ENCODE peak calls at places on chromosome 11, in four cellular contexts. B, E, H and M are unnamed samples.
A peak's percentile ranks its signal among the peaks of the same experiment; 100 is the strongest.

GRCh38 chr11:73883856-73884255 is 7.1 kb downstream of the PAAF1 start:
- DNase-seq in B (no peak), E (no peak), H (no peak), M (no peak)

GRCh38 chr11:108734956-108735559 is 70.2 kb downstream of the DDX10 start:
- DNase-seq in B (peak; percentile 19), E (peak; percentile 26), H (peak; percentile 41), M (peak; percentile 68)

GRCh38 chr11:122820158-122820557 is 18.1 kb upstream of the CRTAM start:
- DNase-seq in B (no peak), E (no peak), H (no peak), M (no peak)

GRCh38 chr11:110951609-110952008 is 239.4 kb upstream of the ARHGAP20 start:
- DNase-seq in B (no peak), E (no peak), H (no peak), M (no peak)

GRCh38 chr11:114026355-114026754 is 33.2 kb upstream of the ZBTB16 start:
- DNase-seq in B (no peak), E (peak; percentile 45), H (peak; percentile 83), M (no peak)

GRCh38 chr11:57946628-57947027 is 77.1 kb upstream of the OR9Q1 start:
- DNase-seq in B (no peak), E (no peak), H (no peak), M (no peak)

GRCh38 chr11:59728913-59729312 is 15.3 kb upstream of the OR10V1 start:
- DNase-seq in B (no peak), E (no peak), H (no peak), M (no peak)

GRCh38 chr11:118911113-118911879 is 14.4 kb downstream of the BCL9L start:
- DNase-seq in B (peak; percentile 52), E (peak; percentile 83), H (peak; percentile 83), M (peak; percentile 64)

GRCh38 chr11:86578727-86579405 is 93.5 kb downstream of the ME3 start:
- DNase-seq in B (no peak), E (no peak), H (no peak), M (no peak)

GRCh38 chr11:86575927-86576326 is 96.5 kb downstream of the ME3 start:
- DNase-seq in B (no peak), E (no peak), H (no peak), M (no peak)

GRCh38 chr11:86577663-86578636 is 94.5 kb downstream of the ME3 start:
- DNase-seq in B (peak; percentile 91), E (peak; percentile 67), H (no peak), M (no peak)

GRCh38 chr11:86575208-86575855 is 97.1 kb downstream of the ME3 start:
- DNase-seq in B (peak; percentile 72), E (peak; percentile 68), H (no peak), M (no peak)

DNA sequence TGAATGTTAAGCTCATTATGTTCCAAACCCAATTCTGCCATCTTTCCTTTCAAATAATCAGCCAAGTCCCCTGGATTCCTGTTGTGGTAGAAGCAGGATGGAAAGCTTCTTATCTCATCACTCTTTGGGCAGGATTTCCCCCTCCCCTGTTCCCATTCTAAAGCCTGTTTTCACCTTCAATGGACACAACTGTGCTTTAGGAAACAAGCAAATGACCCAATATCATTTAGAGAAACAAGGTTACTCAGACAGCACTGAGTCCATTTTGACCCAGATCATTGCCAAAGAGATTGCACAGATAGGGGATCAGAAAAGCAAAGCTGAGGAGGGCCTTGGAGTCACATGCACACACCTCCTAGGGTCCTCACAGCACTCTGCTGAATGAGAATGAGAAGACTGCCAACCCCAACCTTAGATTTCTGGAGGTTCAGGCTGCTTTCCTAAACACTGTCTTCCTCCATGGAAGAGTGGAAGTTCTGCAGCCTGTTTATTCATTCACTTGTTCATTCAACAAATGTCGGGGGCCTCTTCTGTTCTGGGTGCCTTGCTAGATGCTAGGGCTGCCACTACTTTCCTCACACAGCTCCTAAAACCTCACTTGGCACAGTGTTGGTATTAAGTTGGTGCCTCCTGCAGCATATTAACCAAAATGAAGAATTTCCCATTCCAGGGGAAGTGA is 95.3 kb downstream of the ME3 start:
- DNase-seq in B (no peak), E (no peak), H (no peak), M (no peak)
- H2AK5ac ChIP-seq in B (peak overlapping the region; percentile 17), E (peak overlapping the region; percentile 12), H (no peak overlapping the region), M (no peak overlapping the region)

GRCh38 chr11:47979378-47980092 is 824 bp upstream of the PTPRJ start:
- DNase-seq in B (no peak), E (peak; percentile 26), H (peak; percentile 94), M (no peak)
- H2AK5ac ChIP-seq in B (peak overlapping the region; percentile 83), E (peak overlapping the region; percentile 95), H (no peak overlapping the region), M (peak overlapping the region; percentile 71)

GRCh38 chr11:117511483-117511934 is 183.9 kb downstream of the CEP164 start:
- DNase-seq in B (no peak), E (no peak), H (no peak), M (peak; percentile 81)
- H2AK5ac ChIP-seq in B (no peak overlapping the region), E (no peak overlapping the region), H (no peak overlapping the region), M (no peak overlapping the region)

GRCh38 chr11:2518112-2518982 is 73.5 kb downstream of the KCNQ1 start:
- DNase-seq in B (no peak), E (no peak), H (no peak), M (no peak)

GRCh38 chr11:2516276-2517015 is 71.6 kb downstream of the KCNQ1 start:
- DNase-seq in B (no peak), E (no peak), H (no peak), M (no peak)

GRCh38 chr11:2517386-2518064 is 72.7 kb downstream of the KCNQ1 start:
- DNase-seq in B (no peak), E (no peak), H (no peak), M (no peak)

GRCh38 chr11:2515401-2516275 is 70.8 kb downstream of the KCNQ1 start:
- DNase-seq in B (no peak), E (no peak), H (no peak), M (no peak)

GRCh38 chr11:2517016-2517385 is 72.2 kb downstream of the KCNQ1 start:
- DNase-seq in B (no peak), E (no peak), H (no peak), M (no peak)
- H2AK5ac ChIP-seq in B (no peak overlapping the region), E (no peak overlapping the region), H (no peak overlapping the region), M (no peak overlapping the region)

DNA sequence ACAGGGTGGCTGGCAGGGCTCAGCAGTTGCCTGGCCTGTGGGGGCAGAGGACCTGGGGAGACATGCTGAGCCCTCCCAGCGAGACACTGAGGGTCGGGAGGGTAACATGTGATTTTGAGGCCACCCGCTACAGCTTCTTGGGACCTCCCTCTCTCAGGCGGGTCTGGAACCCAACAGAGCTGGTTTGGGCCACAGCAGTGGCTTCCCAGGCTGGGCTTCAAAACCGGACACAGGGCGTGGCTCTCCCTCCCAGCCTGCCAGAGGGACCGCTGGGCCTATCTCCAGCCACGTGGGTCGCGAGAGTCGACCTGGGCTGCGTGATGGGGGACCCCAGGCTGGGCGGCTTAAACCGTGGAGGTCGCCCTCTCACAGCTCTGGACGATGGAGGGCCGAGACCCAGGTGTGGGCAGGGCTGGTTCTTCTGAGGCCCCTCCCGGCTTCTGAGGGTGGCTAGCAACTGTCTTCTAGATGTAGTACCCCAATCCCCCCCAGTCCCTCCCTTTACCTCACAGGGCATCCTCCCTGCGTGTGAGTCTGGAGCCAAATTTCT is 91.7 kb downstream of the KCNQ1 start:
- DNase-seq in B (no peak), E (no peak), H (no peak), M (no peak)
- H2AK5ac ChIP-seq in B (no peak overlapping the region), E (peak overlapping the region; percentile 35), H (no peak overlapping the region), M (peak overlapping the region; percentile 34)

GRCh38 chr11:10459029-10459970 is 4.2 kb downstream of the AMPD3 start:
- DNase-seq in B (no peak), E (peak; percentile 60), H (peak; percentile 16), M (no peak)
- H2AK5ac ChIP-seq in B (peak overlapping the region; percentile 74), E (no peak overlapping the region), H (no peak overlapping the region), M (no peak overlapping the region)

GRCh38 chr11:3132831-3133455 is 32.2 kb downstream of the OSBPL5 start:
- DNase-seq in B (no peak), E (no peak), H (no peak), M (no peak)

GRCh38 chr11:3134651-3135490 is 30.2 kb downstream of the OSBPL5 start:
- DNase-seq in B (no peak), E (no peak), H (no peak), M (no peak)

GRCh38 chr11:3135491-3136440 is 29.3 kb downstream of the OSBPL5 start:
- DNase-seq in B (no peak), E (no peak), H (peak; percentile 86), M (no peak)

GRCh38 chr11:3133456-3134217 is 31.5 kb downstream of the OSBPL5 start:
- DNase-seq in B (no peak), E (no peak), H (no peak), M (peak; percentile 34)

DNA sequence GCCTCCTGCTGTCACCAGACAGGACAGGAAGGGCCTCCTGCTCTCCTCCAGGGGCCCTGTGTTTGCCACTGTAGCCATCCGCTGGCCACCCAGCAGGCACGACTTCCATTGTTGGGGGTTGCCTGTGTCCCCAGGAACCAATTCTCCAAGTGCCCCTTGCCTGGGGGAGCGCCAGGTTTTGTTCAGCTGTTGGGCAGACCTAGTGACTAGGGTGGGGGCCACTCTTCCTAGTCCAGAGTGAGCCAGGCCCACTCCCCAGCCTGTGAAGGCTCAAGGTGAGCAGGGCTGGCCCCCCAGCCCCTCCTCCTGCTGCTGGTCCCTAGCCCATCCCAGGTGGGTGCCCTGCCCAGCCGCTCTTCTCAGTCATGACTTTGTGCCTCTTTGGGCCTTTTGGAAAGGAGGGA is 30.9 kb downstream of the OSBPL5 start:
- DNase-seq in B (no peak), E (no peak), H (no peak), M (no peak)
- H2AK5ac ChIP-seq in B (no peak overlapping the region), E (no peak overlapping the region), H (no peak overlapping the region), M (no peak overlapping the region)

GRCh38 chr11:130202818-130203671 is 43.5 kb downstream of the ST14 start:
- DNase-seq in B (no peak), E (no peak), H (no peak), M (peak; percentile 65)

GRCh38 chr11:130204703-130205095 is 45.1 kb downstream of the ST14 start:
- DNase-seq in B (no peak), E (no peak), H (no peak), M (no peak)

GRCh38 chr11:130206141-130206540 is 46.6 kb downstream of the ST14 start:
- DNase-seq in B (no peak), E (no peak), H (no peak), M (no peak)

GRCh38 chr11:130202009-130202817 is 42.6 kb downstream of the ST14 start:
- DNase-seq in B (no peak), E (no peak), H (no peak), M (no peak)

GRCh38 chr11:130203766-130204702 is 44.5 kb downstream of the ST14 start:
- DNase-seq in B (no peak), E (no peak), H (no peak), M (peak; percentile 77)
- H2AK5ac ChIP-seq in B (no peak overlapping the region), E (no peak overlapping the region), H (no peak overlapping the region), M (no peak overlapping the region)